ENCODE peak calls at places on chromosome X, in nine cellular contexts. One of them, this sample, is unnamed.

GRCh38 chrX:31038585-31039326 is 33.1 kb downstream of the FTHL17 start:
- DNase-seq in thoracic aorta: no peak
- DNase-seq in psoas muscle: no peak
- DNase-seq in AG08395: peak; percentile 29
- DNase-seq in head of caudate nucleus: peak; percentile 41
- DNase-seq in hepatocyte: peak; percentile 56
- DNase-seq in endothelial cell: peak; percentile 34
- DNase-seq in trophoblast cell: peak; percentile 63
- DNase-seq in KBM-7: peak; percentile 64
- DNase-seq in this sample: peak; percentile 27

GRCh38 chrX:21698274-21698673 is 40.1 kb upstream of the KLHL34 start:
- DNase-seq in thoracic aorta: no peak
- DNase-seq in psoas muscle: no peak
- DNase-seq in AG08395: no peak
- DNase-seq in head of caudate nucleus: no peak
- DNase-seq in hepatocyte: no peak
- DNase-seq in endothelial cell: no peak
- DNase-seq in trophoblast cell: no peak
- DNase-seq in KBM-7: no peak
- DNase-seq in this sample: no peak

GRCh38 chrX:57607295-57608187 is 15.7 kb downstream of the ZXDB start:
- DNase-seq in thoracic aorta: no peak
- DNase-seq in psoas muscle: no peak
- DNase-seq in AG08395: no peak
- DNase-seq in head of caudate nucleus: no peak
- DNase-seq in hepatocyte: peak; percentile 13
- DNase-seq in endothelial cell: no peak
- DNase-seq in trophoblast cell: no peak
- DNase-seq in KBM-7: no peak
- DNase-seq in this sample: no peak

GRCh38 chrX:41921492-41922124 is 1.7 kb downstream of the CASK start:
- DNase-seq in thoracic aorta: no peak
- DNase-seq in psoas muscle: no peak
- DNase-seq in AG08395: peak; percentile 19
- DNase-seq in head of caudate nucleus: no peak
- DNase-seq in hepatocyte: no peak
- DNase-seq in endothelial cell: no peak
- DNase-seq in trophoblast cell: no peak
- DNase-seq in KBM-7: peak; percentile 58
- DNase-seq in this sample: peak; percentile 16

GRCh38 chrX:106874075-106874474 is 29.1 kb downstream of the RIPPLY1 start:
- DNase-seq in thoracic aorta: no peak
- DNase-seq in psoas muscle: no peak
- DNase-seq in AG08395: peak; percentile 40
- DNase-seq in head of caudate nucleus: no peak
- DNase-seq in hepatocyte: peak; percentile 44
- DNase-seq in endothelial cell: no peak
- DNase-seq in trophoblast cell: peak; percentile 65
- DNase-seq in KBM-7: peak; percentile 24
- DNase-seq in this sample: peak; percentile 9

GRCh38 chrX:26889574-26889973 is 573.6 kb downstream of the PPP4R3C start:
- DNase-seq in thoracic aorta: no peak
- DNase-seq in psoas muscle: no peak
- DNase-seq in AG08395: peak; percentile 1
- DNase-seq in head of caudate nucleus: no peak
- DNase-seq in hepatocyte: no peak
- DNase-seq in endothelial cell: no peak
- DNase-seq in trophoblast cell: no peak
- DNase-seq in KBM-7: no peak
- DNase-seq in this sample: no peak

GRCh38 chrX:68732906-68733493 is 85.5 kb downstream of the STARD8 start:
- DNase-seq in thoracic aorta: peak; percentile 3
- DNase-seq in psoas muscle: peak; percentile 77
- DNase-seq in AG08395: peak; percentile 68
- DNase-seq in head of caudate nucleus: peak; percentile 4
- DNase-seq in hepatocyte: peak; percentile 71
- DNase-seq in endothelial cell: peak; percentile 76
- DNase-seq in trophoblast cell: peak; percentile 73
- DNase-seq in KBM-7: peak; percentile 78
- DNase-seq in this sample: peak; percentile 68

GRCh38 chrX:40496728-40497127 is 84.0 kb upstream of the ATP6AP2 start:
- DNase-seq in thoracic aorta: no peak
- DNase-seq in psoas muscle: no peak
- DNase-seq in AG08395: peak; percentile 20
- DNase-seq in head of caudate nucleus: peak; percentile 13
- DNase-seq in hepatocyte: peak; percentile 40
- DNase-seq in endothelial cell: peak; percentile 18
- DNase-seq in trophoblast cell: no peak
- DNase-seq in KBM-7: no peak
- DNase-seq in this sample: no peak

GRCh38 chrX:130098202-130098552 is 12.1 kb downstream of the ELF4 start:
- DNase-seq in thoracic aorta: no peak
- DNase-seq in psoas muscle: no peak
- DNase-seq in AG08395: no peak
- DNase-seq in head of caudate nucleus: no peak
- DNase-seq in hepatocyte: no peak
- DNase-seq in endothelial cell: no peak
- DNase-seq in trophoblast cell: no peak
- DNase-seq in KBM-7: no peak
- DNase-seq in this sample: no peak

GRCh38 chrX:37330642-37331041 is 18.5 kb upstream of the PRRG1 start:
- DNase-seq in thoracic aorta: no peak
- DNase-seq in psoas muscle: no peak
- DNase-seq in AG08395: no peak
- DNase-seq in head of caudate nucleus: no peak
- DNase-seq in hepatocyte: no peak
- DNase-seq in endothelial cell: no peak
- DNase-seq in trophoblast cell: no peak
- DNase-seq in KBM-7: no peak
- DNase-seq in this sample: no peak

GRCh38 chrX:71950066-71950465 is 39.4 kb downstream of the NHSL2 start:
- DNase-seq in thoracic aorta: no peak
- DNase-seq in psoas muscle: no peak
- DNase-seq in AG08395: no peak
- DNase-seq in head of caudate nucleus: peak; percentile 1
- DNase-seq in hepatocyte: no peak
- DNase-seq in endothelial cell: no peak
- DNase-seq in trophoblast cell: no peak
- DNase-seq in KBM-7: no peak
- DNase-seq in this sample: no peak

GRCh38 chrX:118861338-118861737 is 37.7 kb downstream of the ZCCHC12 start:
- DNase-seq in thoracic aorta: no peak
- DNase-seq in psoas muscle: no peak
- DNase-seq in AG08395: no peak
- DNase-seq in head of caudate nucleus: no peak
- DNase-seq in hepatocyte: no peak
- DNase-seq in endothelial cell: no peak
- DNase-seq in trophoblast cell: no peak
- DNase-seq in KBM-7: no peak
- DNase-seq in this sample: no peak

GRCh38 chrX:41334866-41335589 is 1.1 kb downstream of the DDX3X start:
- DNase-seq in thoracic aorta: no peak
- DNase-seq in psoas muscle: peak; percentile 85
- DNase-seq in AG08395: peak; percentile 67
- DNase-seq in head of caudate nucleus: peak; percentile 35
- DNase-seq in hepatocyte: peak; percentile 70
- DNase-seq in endothelial cell: peak; percentile 59
- DNase-seq in trophoblast cell: no peak
- DNase-seq in KBM-7: peak; percentile 84
- DNase-seq in this sample: peak; percentile 64

GRCh38 chrX:47568656-47569295 is 7.8 kb downstream of the ARAF start:
- DNase-seq in thoracic aorta: no peak
- DNase-seq in psoas muscle: no peak
- DNase-seq in AG08395: no peak
- DNase-seq in head of caudate nucleus: no peak
- DNase-seq in hepatocyte: no peak
- DNase-seq in endothelial cell: no peak
- DNase-seq in trophoblast cell: no peak
- DNase-seq in KBM-7: peak; percentile 72
- DNase-seq in this sample: peak; percentile 37

GRCh38 chrX:1488141-1488540 is 35.4 kb upstream of the ASMTL start:
- DNase-seq in thoracic aorta: no peak
- DNase-seq in psoas muscle: no peak
- DNase-seq in AG08395: no peak
- DNase-seq in head of caudate nucleus: no peak
- DNase-seq in hepatocyte: no peak
- DNase-seq in endothelial cell: no peak
- DNase-seq in trophoblast cell: no peak
- DNase-seq in KBM-7: no peak
- DNase-seq in this sample: no peak

GRCh38 chrX:625137-625691 is 5.4 kb upstream of the SHOX start:
- DNase-seq in thoracic aorta: no peak
- DNase-seq in psoas muscle: no peak
- DNase-seq in AG08395: no peak
- DNase-seq in head of caudate nucleus: no peak
- DNase-seq in hepatocyte: no peak
- DNase-seq in endothelial cell: no peak
- DNase-seq in trophoblast cell: no peak
- DNase-seq in KBM-7: no peak
- DNase-seq in this sample: no peak

GRCh38 chrX:87846956-87847355 is 329.4 kb downstream of the KLHL4 start:
- DNase-seq in thoracic aorta: no peak
- DNase-seq in psoas muscle: no peak
- DNase-seq in AG08395: no peak
- DNase-seq in head of caudate nucleus: no peak
- DNase-seq in hepatocyte: no peak
- DNase-seq in endothelial cell: no peak
- DNase-seq in trophoblast cell: no peak
- DNase-seq in KBM-7: no peak
- DNase-seq in this sample: no peak

GRCh38 chrX:129833153-129834004 is 10.3 kb downstream of the ZDHHC9 start:
- DNase-seq in thoracic aorta: no peak
- DNase-seq in psoas muscle: no peak
- DNase-seq in AG08395: peak; percentile 60
- DNase-seq in head of caudate nucleus: peak; percentile 62
- DNase-seq in hepatocyte: no peak
- DNase-seq in endothelial cell: no peak
- DNase-seq in trophoblast cell: peak; percentile 5
- DNase-seq in KBM-7: no peak
- DNase-seq in this sample: no peak

GRCh38 chrX:19747672-19748610 is 139.5 kb downstream of the SH3KBP1 start:
- DNase-seq in thoracic aorta: no peak
- DNase-seq in psoas muscle: no peak
- DNase-seq in AG08395: no peak
- DNase-seq in head of caudate nucleus: no peak
- DNase-seq in hepatocyte: no peak
- DNase-seq in endothelial cell: no peak
- DNase-seq in trophoblast cell: no peak
- DNase-seq in KBM-7: peak; percentile 88
- DNase-seq in this sample: no peak

GRCh38 chrX:119942173-119942819 is 1.3 kb downstream of the NKAP start:
- DNase-seq in thoracic aorta: no peak
- DNase-seq in psoas muscle: no peak
- DNase-seq in AG08395: no peak
- DNase-seq in head of caudate nucleus: no peak
- DNase-seq in hepatocyte: no peak
- DNase-seq in endothelial cell: no peak
- DNase-seq in trophoblast cell: no peak
- DNase-seq in KBM-7: no peak
- DNase-seq in this sample: no peak

This sample was measured in GM13976.